ENCODE peak calls at places on chromosomes 1 and 21, in four cellular contexts. T is GM12878, J is WTC11, Q is HepG2. X is an unnamed sample.

GRCh38 chr1:53957231-53957818 is 11.2 kb downstream of the LRRC42 start:
- DNase-seq in Q (peak; percentile 80), T (no peak), J (no peak), X (peak; percentile 26)

GRCh38 chr1:94039871-94040569 is 80.9 kb downstream of the ABCA4 start:
- DNase-seq in T (no peak), Q (no peak), J (no peak), X (no peak)

GRCh38 chr1:103256490-103256889 is 148.2 kb upstream of the COL11A1 start:
- DNase-seq in T (no peak), Q (no peak), J (no peak), X (no peak)

GRCh38 chr1:218478336-218478735 is 133.2 kb downstream of the TGFB2 start:
- DNase-seq in T (no peak), Q (peak; percentile 39), J (no peak), X (no peak)

GRCh38 chr1:226432586-226433360 is 24.9 kb upstream of the PARP1 start:
- DNase-seq in Q (no peak), T (no peak), J (no peak), X (no peak)

GRCh38 chr1:26353976-26354820 is at the start of gene CRYBG2:
- DNase-seq in Q (no peak), T (no peak), J (no peak), X (no peak)

GRCh38 chr1:160127865-160128523 is 12.4 kb downstream of the ATP1A2 start:
- DNase-seq in J (no peak), T (no peak), Q (peak; percentile 12), X (peak; percentile 44)

GRCh38 chr1:35180776-35181374 is 12.1 kb downstream of the SFPQ start:
- DNase-seq in T (no peak), J (no peak), Q (no peak), X (peak; percentile 54)

GRCh38 chr1:47411441-47411840 is 4.6 kb upstream of the FOXE3 start:
- DNase-seq in T (no peak), J (no peak), Q (no peak), X (no peak)

GRCh38 chr1:212242288-212242984 is 42.8 kb upstream of the PPP2R5A start:
- DNase-seq in T (no peak), Q (peak; percentile 79), J (no peak), X (peak; percentile 91)

GRCh38 chr1:160397651-160398050 is 2.7 kb upstream of the VANGL2 start:
- DNase-seq in T (no peak), Q (no peak), J (no peak), X (no peak)

GRCh38 chr1:164640673-164641352 is 81.8 kb downstream of the PBX1 start:
- DNase-seq in T (no peak), J (no peak), Q (no peak), X (no peak)

GRCh38 chr21:44847261-44848056 is 26.0 kb downstream of the PTTG1IP start:
- DNase-seq in J (no peak), Q (no peak), T (no peak), X (no peak)

GRCh38 chr21:44846201-44846484 is 27.3 kb downstream of the PTTG1IP start:
- DNase-seq in Q (no peak), J (no peak), T (no peak), X (no peak)

GRCh38 chr21:44846485-44847260 is 26.8 kb downstream of the PTTG1IP start:
- DNase-seq in J (no peak), Q (peak; percentile 48), T (no peak), X (no peak)

GRCh38 chr21:44844256-44844655 is 26.4 kb upstream of the SUMO3 start:
- DNase-seq in T (no peak), J (no peak), Q (no peak), X (no peak)

DNA sequence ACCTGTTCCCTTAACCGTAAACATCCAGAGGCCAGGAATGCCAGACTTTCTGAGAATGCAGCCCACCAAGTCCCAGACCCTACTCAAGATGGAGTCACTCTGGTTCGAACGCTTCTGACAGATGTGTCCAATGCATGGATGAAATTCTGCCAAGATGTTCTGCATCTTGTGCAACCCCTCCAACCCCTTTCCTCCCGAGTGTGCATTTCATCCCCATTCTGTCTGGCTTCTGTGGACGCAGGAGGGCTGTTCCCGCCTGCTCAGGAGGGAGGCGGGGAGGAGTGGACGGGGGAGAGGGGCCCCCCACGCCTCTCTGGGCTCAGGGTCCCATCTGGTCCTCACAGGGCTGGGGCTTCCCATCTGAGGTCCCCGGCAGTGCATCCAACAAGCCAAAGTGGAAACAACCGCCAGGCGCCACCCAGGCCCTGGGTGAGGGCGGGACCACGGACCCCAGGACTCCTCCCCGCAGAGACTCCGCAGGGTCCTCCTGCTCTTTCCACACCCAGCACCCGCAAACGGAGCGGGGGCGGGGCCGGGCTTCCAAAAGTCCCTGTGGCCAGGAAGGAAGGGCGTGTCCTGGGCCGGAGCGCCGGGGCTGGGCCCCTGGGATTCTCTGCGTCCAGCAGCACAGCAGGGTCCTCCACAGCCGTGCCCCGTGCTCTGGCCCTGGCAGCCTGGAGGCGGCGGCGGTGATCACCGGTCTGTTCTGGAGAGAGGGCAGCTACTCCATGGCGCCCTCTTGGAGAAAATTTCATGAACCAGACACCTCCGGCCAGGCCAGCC is 27.7 kb upstream of the SUMO3 start:
- DNase-seq in T (no peak), J (peak; percentile 83), Q (peak; percentile 76), X (peak; percentile 97)
- TF ChIP-seq ETV6 in T (no peak), J (no peak), Q (no peak), X (no peak)

GRCh38 chr1:14626869-14627607 is 28.6 kb downstream of the KAZN start:
- DNase-seq in J (no peak), Q (no peak), T (no peak), X (peak; percentile 43)
- TF ChIP-seq ETV6 in J (no peak), Q (no peak), T (no peak), X (no peak)

GRCh38 chr1:235997049-235997448 is 67.8 kb downstream of the NID1 start:
- DNase-seq in T (no peak), Q (no peak), J (no peak), X (no peak)

GRCh38 chr1:235997916-235998315 is 67.0 kb downstream of the NID1 start:
- DNase-seq in T (no peak), Q (no peak), J (no peak), X (no peak)

GRCh38 chr1:236000781-236001180 is 64.1 kb downstream of the NID1 start:
- DNase-seq in J (no peak), T (no peak), Q (no peak), X (no peak)

GRCh38 chr1:235999259-235999925 is 65.5 kb downstream of the NID1 start:
- DNase-seq in T (peak; percentile 96), Q (no peak), J (no peak), X (peak; percentile 47)

DNA sequence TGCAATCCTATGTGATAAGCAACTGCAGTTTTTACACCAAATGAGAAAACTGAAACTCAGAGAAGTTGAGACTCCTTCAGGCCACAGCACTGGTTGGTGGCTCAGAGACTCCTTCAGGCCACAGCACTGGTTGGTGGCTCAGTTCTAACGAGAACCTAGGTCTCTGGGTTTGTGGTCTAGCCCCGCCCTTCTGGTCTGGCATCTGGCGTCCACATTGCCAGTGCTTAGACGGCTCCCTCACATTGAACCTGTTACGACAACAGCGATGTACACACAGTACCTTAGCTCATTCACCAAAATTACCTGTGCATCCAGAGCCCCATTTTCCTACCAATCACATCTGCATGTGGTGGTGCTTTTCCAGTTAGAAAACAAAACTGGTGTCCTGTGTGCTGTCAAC is 66.1 kb downstream of the NID1 start:
- DNase-seq in J (no peak), T (peak; percentile 74), Q (no peak), X (no peak)
- TF ChIP-seq ETV6 in J (no peak), T (no peak), Q (no peak), X (no peak)

DNA sequence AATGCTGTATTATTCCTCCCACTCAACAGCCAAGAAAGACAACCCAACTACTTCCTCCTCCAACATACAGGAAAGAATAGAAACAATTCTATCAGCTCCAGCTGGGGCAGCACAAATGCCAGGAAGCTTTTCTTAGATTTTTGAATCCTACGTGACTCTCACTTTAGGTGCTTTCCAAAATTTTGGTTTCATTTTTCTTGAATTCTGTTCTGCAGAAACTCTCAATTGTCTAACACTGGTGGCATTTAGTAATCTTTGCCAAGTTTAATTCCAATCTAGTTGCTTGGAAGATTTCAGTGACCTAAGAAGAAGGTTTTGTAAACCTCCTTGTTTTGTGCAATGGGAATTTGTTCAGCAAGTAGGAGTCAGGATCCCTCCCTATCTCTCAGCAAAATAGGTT is 37.1 kb upstream of the DOCK7 start:
- DNase-seq in T (peak; percentile 19), Q (no peak), J (no peak), X (no peak)
- TF ChIP-seq ETV6 in T (no peak), Q (no peak), J (no peak), X (no peak)

DNA sequence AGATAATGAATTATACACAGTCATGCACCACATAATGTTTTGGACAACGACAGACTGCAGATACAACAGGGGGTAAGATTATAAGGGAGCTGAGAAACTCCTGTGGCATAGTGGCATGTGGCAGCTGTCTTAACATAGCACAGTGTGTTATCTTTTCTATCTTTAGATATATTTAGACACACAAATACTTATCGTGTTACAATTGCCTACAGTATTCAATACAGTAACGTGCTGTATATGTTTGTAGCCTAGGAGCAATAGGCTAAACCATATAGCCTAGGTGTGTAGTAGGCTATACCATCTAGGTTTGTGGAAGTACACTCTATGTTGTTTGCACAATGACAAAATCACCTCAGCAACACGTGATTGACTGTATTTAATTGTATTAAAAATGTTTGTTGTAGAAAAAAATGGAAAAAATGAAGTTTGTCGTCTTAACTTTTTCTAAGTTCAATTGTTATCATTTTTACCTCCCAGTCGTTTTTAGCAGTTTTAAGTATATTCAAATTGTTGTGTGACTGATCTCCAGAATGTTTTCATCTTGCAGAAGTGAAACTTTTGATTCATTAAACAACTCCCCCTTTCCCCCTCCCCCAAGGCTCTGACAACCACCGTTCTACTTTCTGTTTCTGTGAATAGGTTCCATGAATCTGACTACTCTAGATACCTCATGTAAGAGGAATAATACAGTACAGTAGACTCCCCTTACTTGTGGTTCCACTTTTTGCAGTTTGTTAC is 351.0 kb upstream of the B3GALT2 start:
- DNase-seq in T (peak; percentile 79), J (no peak), Q (no peak), X (no peak)
- TF ChIP-seq ETV6 in T (no peak), J (no peak), Q (no peak), X (no peak)